ENCODE peak calls at places on chromosomes 7 and 10, in eight cellular contexts. One of them, this sample, is unnamed.

GRCh38 chr10:51508156-51508555 is 191.2 kb downstream of the CSTF2T start:
- DNase-seq in stimulated activated CD4-positive, alpha-beta T cell treated with anti-CD3 and anti-CD28 coated beads, Interleukin-1b, Interleukin-23, amount 100 ng/mL, for 24 hours: no peak
- DNase-seq in GM12891: no peak
- DNase-seq in pons: no peak
- DNase-seq in activated naive CD4-positive, alpha-beta T cell treated with anti-CD3 and anti-CD28 coated beads for 36 hours: no peak
- DNase-seq in hepatocyte: no peak
- DNase-seq in COR-L47: no peak
- DNase-seq in endothelial cell: no peak
- DNase-seq in this sample: no peak

GRCh38 chr7:132575336-132575986 is 809 bp downstream of the PLXNA4 start:
- DNase-seq in stimulated activated CD4-positive, alpha-beta T cell treated with anti-CD3 and anti-CD28 coated beads, Interleukin-1b, Interleukin-23, amount 100 ng/mL, for 24 hours: no peak
- DNase-seq in GM12891: peak
- DNase-seq in pons: peak
- DNase-seq in activated naive CD4-positive, alpha-beta T cell treated with anti-CD3 and anti-CD28 coated beads for 36 hours: peak
- DNase-seq in hepatocyte: peak
- DNase-seq in COR-L47: peak
- DNase-seq in endothelial cell: peak
- DNase-seq in this sample: peak

GRCh38 chr7:91201731-91202130 is 62.5 kb upstream of the FZD1 start:
- DNase-seq in stimulated activated CD4-positive, alpha-beta T cell treated with anti-CD3 and anti-CD28 coated beads, Interleukin-1b, Interleukin-23, amount 100 ng/mL, for 24 hours: no peak
- DNase-seq in GM12891: no peak
- DNase-seq in pons: no peak
- DNase-seq in activated naive CD4-positive, alpha-beta T cell treated with anti-CD3 and anti-CD28 coated beads for 36 hours: no peak
- DNase-seq in hepatocyte: no peak
- DNase-seq in COR-L47: peak
- DNase-seq in endothelial cell: no peak
- DNase-seq in this sample: no peak

GRCh38 chr10:84352251-84352842 is 24.0 kb downstream of the CCSER2 start:
- DNase-seq in stimulated activated CD4-positive, alpha-beta T cell treated with anti-CD3 and anti-CD28 coated beads, Interleukin-1b, Interleukin-23, amount 100 ng/mL, for 24 hours: peak
- DNase-seq in GM12891: peak
- DNase-seq in pons: peak
- DNase-seq in activated naive CD4-positive, alpha-beta T cell treated with anti-CD3 and anti-CD28 coated beads for 36 hours: peak
- DNase-seq in hepatocyte: peak
- DNase-seq in COR-L47: peak
- DNase-seq in endothelial cell: peak
- DNase-seq in this sample: no peak

GRCh38 chr10:90398551-90398950 is 459.3 kb downstream of the HTR7 start:
- DNase-seq in stimulated activated CD4-positive, alpha-beta T cell treated with anti-CD3 and anti-CD28 coated beads, Interleukin-1b, Interleukin-23, amount 100 ng/mL, for 24 hours: no peak
- DNase-seq in GM12891: no peak
- DNase-seq in pons: peak
- DNase-seq in activated naive CD4-positive, alpha-beta T cell treated with anti-CD3 and anti-CD28 coated beads for 36 hours: no peak
- DNase-seq in hepatocyte: no peak
- DNase-seq in COR-L47: no peak
- DNase-seq in endothelial cell: no peak
- DNase-seq in this sample: no peak

GRCh38 chr10:129106314-129106713 is 360.7 kb upstream of the MGMT start:
- DNase-seq in stimulated activated CD4-positive, alpha-beta T cell treated with anti-CD3 and anti-CD28 coated beads, Interleukin-1b, Interleukin-23, amount 100 ng/mL, for 24 hours: no peak
- DNase-seq in GM12891: no peak
- DNase-seq in pons: no peak
- DNase-seq in activated naive CD4-positive, alpha-beta T cell treated with anti-CD3 and anti-CD28 coated beads for 36 hours: no peak
- DNase-seq in hepatocyte: no peak
- DNase-seq in COR-L47: no peak
- DNase-seq in endothelial cell: no peak
- DNase-seq in this sample: no peak

GRCh38 chr7:20441346-20441745 is 110.6 kb downstream of the ITGB8 start:
- DNase-seq in stimulated activated CD4-positive, alpha-beta T cell treated with anti-CD3 and anti-CD28 coated beads, Interleukin-1b, Interleukin-23, amount 100 ng/mL, for 24 hours: no peak
- DNase-seq in GM12891: no peak
- DNase-seq in pons: no peak
- DNase-seq in activated naive CD4-positive, alpha-beta T cell treated with anti-CD3 and anti-CD28 coated beads for 36 hours: no peak
- DNase-seq in hepatocyte: no peak
- DNase-seq in COR-L47: no peak
- DNase-seq in endothelial cell: no peak
- DNase-seq in this sample: no peak

GRCh38 chr7:93331706-93332105 is 99.5 kb downstream of the VPS50 start:
- DNase-seq in stimulated activated CD4-positive, alpha-beta T cell treated with anti-CD3 and anti-CD28 coated beads, Interleukin-1b, Interleukin-23, amount 100 ng/mL, for 24 hours: no peak
- DNase-seq in GM12891: no peak
- DNase-seq in pons: no peak
- DNase-seq in activated naive CD4-positive, alpha-beta T cell treated with anti-CD3 and anti-CD28 coated beads for 36 hours: no peak
- DNase-seq in hepatocyte: no peak
- DNase-seq in COR-L47: no peak
- DNase-seq in endothelial cell: no peak
- DNase-seq in this sample: no peak

GRCh38 chr7:50436133-50436802 is 13.9 kb downstream of the FIGNL1 start:
- DNase-seq in stimulated activated CD4-positive, alpha-beta T cell treated with anti-CD3 and anti-CD28 coated beads, Interleukin-1b, Interleukin-23, amount 100 ng/mL, for 24 hours: no peak
- DNase-seq in GM12891: no peak
- DNase-seq in pons: no peak
- DNase-seq in activated naive CD4-positive, alpha-beta T cell treated with anti-CD3 and anti-CD28 coated beads for 36 hours: no peak
- DNase-seq in hepatocyte: no peak
- DNase-seq in COR-L47: no peak
- DNase-seq in endothelial cell: no peak
- DNase-seq in this sample: no peak

GRCh38 chr7:124784879-124785818 is 19.6 kb upstream of the GPR37 start:
- DNase-seq in stimulated activated CD4-positive, alpha-beta T cell treated with anti-CD3 and anti-CD28 coated beads, Interleukin-1b, Interleukin-23, amount 100 ng/mL, for 24 hours: no peak
- DNase-seq in GM12891: no peak
- DNase-seq in pons: peak
- DNase-seq in activated naive CD4-positive, alpha-beta T cell treated with anti-CD3 and anti-CD28 coated beads for 36 hours: peak
- DNase-seq in hepatocyte: peak
- DNase-seq in COR-L47: peak
- DNase-seq in endothelial cell: peak
- DNase-seq in this sample: peak

GRCh38 chr7:128879939-128880746 is 17.5 kb downstream of the ATP6V1F start:
- DNase-seq in stimulated activated CD4-positive, alpha-beta T cell treated with anti-CD3 and anti-CD28 coated beads, Interleukin-1b, Interleukin-23, amount 100 ng/mL, for 24 hours: no peak
- DNase-seq in GM12891: no peak
- DNase-seq in pons: peak
- DNase-seq in activated naive CD4-positive, alpha-beta T cell treated with anti-CD3 and anti-CD28 coated beads for 36 hours: peak
- DNase-seq in hepatocyte: peak
- DNase-seq in COR-L47: peak
- DNase-seq in endothelial cell: peak
- DNase-seq in this sample: no peak

GRCh38 chr10:63866075-63866746 is 345.0 kb downstream of the REEP3 start:
- DNase-seq in stimulated activated CD4-positive, alpha-beta T cell treated with anti-CD3 and anti-CD28 coated beads, Interleukin-1b, Interleukin-23, amount 100 ng/mL, for 24 hours: peak
- DNase-seq in GM12891: peak
- DNase-seq in pons: peak
- DNase-seq in activated naive CD4-positive, alpha-beta T cell treated with anti-CD3 and anti-CD28 coated beads for 36 hours: peak
- DNase-seq in hepatocyte: peak
- DNase-seq in COR-L47: peak
- DNase-seq in endothelial cell: peak
- DNase-seq in this sample: no peak

GRCh38 chr7:50534690-50535290 is 30.4 kb downstream of the DDC start:
- DNase-seq in stimulated activated CD4-positive, alpha-beta T cell treated with anti-CD3 and anti-CD28 coated beads, Interleukin-1b, Interleukin-23, amount 100 ng/mL, for 24 hours: no peak
- DNase-seq in GM12891: no peak
- DNase-seq in pons: no peak
- DNase-seq in activated naive CD4-positive, alpha-beta T cell treated with anti-CD3 and anti-CD28 coated beads for 36 hours: peak
- DNase-seq in hepatocyte: peak
- DNase-seq in COR-L47: no peak
- DNase-seq in endothelial cell: no peak
- DNase-seq in this sample: no peak

GRCh38 chr7:95688931-95689453 is 83.4 kb upstream of the DYNC1I1 start:
- DNase-seq in stimulated activated CD4-positive, alpha-beta T cell treated with anti-CD3 and anti-CD28 coated beads, Interleukin-1b, Interleukin-23, amount 100 ng/mL, for 24 hours: no peak
- DNase-seq in GM12891: no peak
- DNase-seq in pons: peak
- DNase-seq in activated naive CD4-positive, alpha-beta T cell treated with anti-CD3 and anti-CD28 coated beads for 36 hours: no peak
- DNase-seq in hepatocyte: no peak
- DNase-seq in COR-L47: no peak
- DNase-seq in endothelial cell: no peak
- DNase-seq in this sample: no peak

This sample was measured in NCI-H524 treated with DMSO at 0.1 percent for 48 hours.